ENCODE peak calls at places on chromosome 7, in six cellular contexts. Q is CD8-positive, alpha-beta T cell; Z is AG09319; O is stimulated activated CD8-positive, alpha-beta memory T cell treated with anti-CD3 and anti-CD28 coated beads, Interleukin-4, amount 100 ng/mL, for 1 hour; D is activated CD4-positive, alpha-beta T cell treated with anti-CD3 and anti-CD28 coated beads for 36 hours; R is lower leg skin. G is an unnamed sample.

GRCh38 chr7:41107330-41107937 is 595.5 kb downstream of the INHBA start:
- DNase-seq in Z (no peak), O (no peak), Q (no peak), D (no peak), R (no peak), G (no peak)

GRCh38 chr7:6257602-6258001 is 14.8 kb downstream of the CYTH3 start:
- DNase-seq in Z (no peak), R (no peak), Q (no peak), D (no peak), O (no peak), G (no peak)

GRCh38 chr7:8761731-8762130 is 328.3 kb downstream of the NXPH1 start:
- DNase-seq in O (no peak), R (no peak), Z (no peak), Q (no peak), D (no peak), G (no peak)

GRCh38 chr7:17392846-17393245 is 94.4 kb downstream of the AHR start:
- DNase-seq in Z (no peak), R (no peak), Q (no peak), D (no peak), O (no peak), G (no peak)

GRCh38 chr7:83957333-83957732 is 237.3 kb downstream of the SEMA3A start:
- DNase-seq in Q (no peak), Z (no peak), D (no peak), R (no peak), O (no peak), G (no peak)

GRCh38 chr7:38681882-38682281 is 50.7 kb upstream of the AMPH start:
- DNase-seq in D (no peak), R (no peak), Q (no peak), Z (peak), O (no peak), G (no peak)

GRCh38 chr7:73802459-73802858 is 28.3 kb upstream of the CLDN4 start:
- DNase-seq in D (no peak), O (no peak), Z (no peak), Q (no peak), R (peak), G (no peak)

GRCh38 chr7:37833107-37833817 is 15.1 kb upstream of the NME8 start:
- DNase-seq in O (no peak), Q (peak), R (no peak), Z (peak), D (peak), G (peak)

GRCh38 chr7:98641646-98642489 is 24.8 kb downstream of the NPTX2 start:
- DNase-seq in O (no peak), Z (no peak), D (no peak), R (no peak), Q (no peak), G (no peak)

GRCh38 chr7:101088069-101088425 is 2.8 kb downstream of the TRIM56 start:
- DNase-seq in Q (no peak), O (no peak), Z (no peak), D (no peak), R (no peak), G (no peak)

GRCh38 chr7:92058040-92058439 is 76.2 kb downstream of the CYP51A1 start:
- DNase-seq in R (no peak), Z (no peak), D (peak), Q (no peak), O (no peak), G (no peak)

GRCh38 chr7:3301472-3301778 is 373 bp downstream of the SDK1 start:
- DNase-seq in O (no peak), Z (no peak), R (no peak), Q (no peak), D (no peak), G (no peak)

GRCh38 chr7:142918901-142919300 is 14.6 kb downstream of the TRPV5 start:
- DNase-seq in D (no peak), Q (no peak), Z (no peak), O (no peak), R (peak), G (no peak)

GRCh38 chr7:135320277-135320676 is 86.6 kb downstream of the STRA8 start:
- DNase-seq in O (no peak), Q (no peak), R (peak), D (no peak), Z (peak), G (no peak)

GRCh38 chr7:38169862-38170261 is 8.2 kb upstream of the STARD3NL start:
- DNase-seq in Z (peak), Q (no peak), R (peak), O (no peak), D (peak), G (no peak)

GRCh38 chr7:50069613-50070012 is 23.4 kb downstream of the ZPBP start:
- DNase-seq in D (peak), Z (no peak), Q (no peak), O (no peak), R (no peak), G (no peak)

GRCh38 chr7:54159088-54159487 is 383.1 kb upstream of the VSTM2A start:
- DNase-seq in D (no peak), R (no peak), Z (no peak), O (no peak), Q (no peak), G (no peak)

GRCh38 chr7:70797109-70797514 is 334.8 kb upstream of the GALNT17 start:
- DNase-seq in D (peak), O (no peak), Q (no peak), R (peak), Z (no peak), G (no peak)

GRCh38 chr7:36794689-36795088 is 70.4 kb upstream of the AOAH start:
- DNase-seq in O (no peak), Q (no peak), R (no peak), D (no peak), Z (no peak), G (no peak)

GRCh38 chr7:112205348-112206237 is 606 bp downstream of the DOCK4 start:
- DNase-seq in O (no peak), D (peak), Q (peak), R (peak), Z (peak), G (no peak)

GRCh38 chr7:70171369-70171768 is 573.1 kb downstream of the AUTS2 start:
- DNase-seq in Z (no peak), R (no peak), O (no peak), D (no peak), Q (no peak), G (no peak)

GRCh38 chr7:30938435-30939316 is 25.1 kb upstream of the GHRHR start:
- DNase-seq in R (peak), O (peak), Z (no peak), Q (peak), D (peak), G (peak)

GRCh38 chr7:131293018-131293417 is 34.7 kb upstream of the MKLN1 start:
- DNase-seq in R (no peak), Q (no peak), D (no peak), Z (no peak), O (no peak), G (no peak)

GRCh38 chr7:31175672-31176071 is 123.6 kb downstream of the ADCYAP1R1 start:
- DNase-seq in R (no peak), O (no peak), D (no peak), Q (no peak), Z (no peak), G (no peak)

GRCh38 chr7:24714676-24715010 is 42.6 kb downstream of the GSDME start:
- DNase-seq in Z (no peak), O (no peak), D (no peak), Q (no peak), R (peak), G (no peak)

GRCh38 chr7:37984775-37985390 is 64.4 kb downstream of the EPDR1 start:
- DNase-seq in O (no peak), D (no peak), Q (no peak), R (no peak), Z (no peak), G (no peak)

GRCh38 chr7:33459340-33459751 is 330.0 kb downstream of the BBS9 start:
- DNase-seq in D (no peak), R (no peak), O (no peak), Q (no peak), Z (peak), G (no peak)

GRCh38 chr7:92671502-92672169 is 81.4 kb upstream of the FAM133B start:
- DNase-seq in D (no peak), Z (no peak), O (no peak), R (no peak), Q (no peak), G (no peak)

G was measured in activated T-helper 1 cell treated with Interleukin-2 at 50 U/mL for 16 hours.